ENCODE peak calls at places on chromosomes 5 and 9, in five cellular contexts. E, L, C, U and G are unnamed samples.

GRCh38 chr5:98464737-98465330 is 308.6 kb upstream of the RGMB start:
- DNase-seq in E (no peak), L (no peak), C (no peak), U (no peak), G (no peak)

GRCh38 chr9:89328064-89328463 is 9.8 kb downstream of the SECISBP2 start:
- DNase-seq in E (no peak), L (no peak), C (no peak), U (no peak), G (no peak)

GRCh38 chr9:121598167-121599000 is 53.0 kb upstream of the DAB2IP start:
- DNase-seq in E (no peak), L (no peak), C (peak; percentile 86), U (peak; percentile 97), G (no peak)

GRCh38 chr5:33321026-33321425 is 119.7 kb upstream of the TARS1 start:
- DNase-seq in E (no peak), L (no peak), C (peak; percentile 45), U (no peak), G (no peak)

GRCh38 chr9:106953166-106953565 is 90.2 kb downstream of the ZNF462 start:
- DNase-seq in E (no peak), L (no peak), C (peak; percentile 69), U (no peak), G (no peak)

GRCh38 chr5:143268388-143268787 is 135.1 kb downstream of the NR3C1 start:
- DNase-seq in E (no peak), L (no peak), C (no peak), U (no peak), G (no peak)

GRCh38 chr9:94907246-94907936 is 180.9 kb downstream of the AOPEP start:
- DNase-seq in E (no peak), L (no peak), C (no peak), U (no peak), G (no peak)

GRCh38 chr5:117299940-117300339 is 725.3 kb upstream of the SEMA6A start:
- DNase-seq in E (no peak), L (no peak), C (no peak), U (no peak), G (no peak)

GRCh38 chr5:132853323-132853722 is 12.9 kb downstream of the GDF9 start:
- DNase-seq in E (no peak), L (no peak), C (no peak), U (no peak), G (no peak)

GRCh38 chr9:113591899-113592625 is 128.5 kb downstream of the RGS3 start:
- DNase-seq in E (no peak), L (no peak), C (no peak), U (no peak), G (no peak)

GRCh38 chr5:55481293-55481900 is 53.4 kb downstream of the PLPP1 start:
- DNase-seq in E (no peak), L (no peak), C (no peak), U (no peak), G (no peak)

GRCh38 chr5:95870105-95870672 is 47.7 kb upstream of the GLRX start:
- DNase-seq in E (peak; percentile 40), L (no peak), C (no peak), U (no peak), G (peak; percentile 58)

GRCh38 chr5:98639258-98639657 is 134.2 kb upstream of the RGMB start:
- DNase-seq in E (no peak), L (no peak), C (no peak), U (peak; percentile 62), G (no peak)

GRCh38 chr5:94893404-94894145 is 275.1 kb downstream of the SLF1 start:
- DNase-seq in E (no peak), L (no peak), C (no peak), U (no peak), G (no peak)

GRCh38 chr5:149150457-149150856 is 9.2 kb downstream of the ABLIM3 start:
- DNase-seq in E (no peak), L (no peak), C (no peak), U (no peak), G (no peak)
- H3K4me1 ChIP-seq in E (no peaks in the 10 kb centered on the region), L (peaks cover 27% of the 10 kb centered on the region), C (no peaks in the 10 kb centered on the region), U (no peaks in the 10 kb centered on the region), G (no peaks in the 10 kb centered on the region)

GRCh38 chr9:4143951-4144717 is 155.7 kb downstream of the GLIS3 start:
- DNase-seq in E (no peak), L (no peak), C (no peak), U (peak; percentile 48), G (no peak)

GRCh38 chr9:4138781-4139180 is 161.1 kb downstream of the GLIS3 start:
- DNase-seq in E (no peak), L (no peak), C (no peak), U (no peak), G (no peak)

GRCh38 chr9:4138180-4138579 is 161.7 kb downstream of the GLIS3 start:
- DNase-seq in E (no peak), L (no peak), C (no peak), U (no peak), G (no peak)

GRCh38 chr9:4139201-4139600 is 160.7 kb downstream of the GLIS3 start:
- DNase-seq in E (no peak), L (no peak), C (no peak), U (no peak), G (no peak)

DNA sequence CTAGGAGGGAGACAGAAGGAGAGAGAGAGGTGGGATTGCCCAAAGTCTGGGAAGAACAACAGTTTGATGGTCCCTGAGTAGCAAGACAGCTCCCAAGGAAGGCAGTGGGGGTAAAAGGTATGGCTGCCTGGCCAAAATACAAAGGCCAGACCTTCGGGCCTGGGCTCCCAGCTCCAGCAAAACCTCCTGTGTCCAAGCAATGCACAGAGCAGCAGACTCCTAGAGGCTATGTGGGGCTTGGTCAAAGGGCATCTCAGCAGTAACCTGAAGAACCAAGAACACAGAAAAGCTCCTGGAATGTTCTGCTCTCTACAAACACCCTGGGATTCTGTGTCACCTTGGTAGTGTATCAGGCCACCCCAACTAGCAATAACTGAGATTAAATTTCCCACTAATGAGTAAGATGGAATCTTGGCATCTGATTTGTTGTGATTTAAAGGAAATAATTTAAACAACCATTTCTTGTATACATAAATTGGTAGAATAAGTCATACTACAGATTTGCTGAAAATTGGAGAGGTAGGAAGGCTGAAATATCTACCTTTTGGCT is 158.6 kb downstream of the GLIS3 start:
- DNase-seq in E (no peak), L (no peak), C (no peak), U (no peak), G (no peak)
- H3K4me1 ChIP-seq in E (no peaks in the 10 kb centered on the region), L (peaks cover 9% of the 10 kb centered on the region), C (peaks cover 9% of the 10 kb centered on the region), U (peaks cover 30% of the 10 kb centered on the region), G (no peaks in the 10 kb centered on the region)

GRCh38 chr5:179271821-179272325 is 73.4 kb downstream of the ADAMTS2 start:
- DNase-seq in E (no peak), L (no peak), C (no peak), U (peak; percentile 38), G (no peak)

GRCh38 chr5:179273074-179273435 is 72.2 kb downstream of the ADAMTS2 start:
- DNase-seq in E (no peak), L (no peak), C (no peak), U (no peak), G (no peak)

GRCh38 chr5:179273441-179274145 is 71.7 kb downstream of the ADAMTS2 start:
- DNase-seq in E (no peak), L (no peak), C (no peak), U (no peak), G (no peak)

GRCh38 chr5:179271301-179271650 is 74.0 kb downstream of the ADAMTS2 start:
- DNase-seq in E (no peak), L (no peak), C (no peak), U (peak; percentile 30), G (no peak)

DNA sequence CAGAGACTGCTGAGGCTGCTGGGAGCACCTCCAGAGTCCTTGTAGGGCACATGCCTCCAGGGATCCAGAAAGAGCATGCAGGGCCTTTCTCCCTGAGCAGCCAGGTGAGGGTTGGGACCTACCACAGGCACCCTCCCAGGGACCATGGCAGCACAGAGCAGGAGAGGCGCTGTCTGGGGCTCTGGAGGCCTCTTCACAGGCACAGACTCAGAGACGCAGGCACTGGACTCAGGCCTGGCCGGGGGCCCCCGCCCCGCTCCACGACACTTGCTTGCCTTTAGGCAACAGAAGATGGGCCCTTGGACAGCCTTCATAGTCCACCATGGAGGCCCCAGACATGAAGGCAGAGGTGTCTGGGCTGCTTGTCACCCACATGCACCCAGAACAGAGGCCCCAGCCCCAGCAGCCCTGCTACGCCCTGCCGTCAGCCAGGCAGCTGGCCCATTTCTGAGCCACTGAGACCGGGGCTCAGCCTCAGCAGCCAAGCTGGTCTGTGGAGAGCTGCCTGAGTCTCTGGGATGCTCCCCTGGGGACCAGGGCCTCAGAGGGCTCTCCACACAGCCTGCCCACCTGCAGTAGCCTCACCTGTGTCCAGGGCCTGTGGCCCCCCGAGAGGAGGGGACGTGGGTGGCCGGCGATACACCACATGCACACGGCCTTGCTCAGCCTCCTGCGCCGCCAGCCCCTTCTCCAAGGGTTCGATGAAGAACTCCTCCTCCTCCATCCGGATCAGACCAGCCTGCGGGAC is 72.8 kb downstream of the ADAMTS2 start:
- DNase-seq in E (no peak), L (peak; percentile 4), C (no peak), U (peak; percentile 30), G (no peak)
- H3K4me1 ChIP-seq in E (no peaks in the 10 kb centered on the region), L (peaks cover 27% of the 10 kb centered on the region), C (peaks cover 71% of the 10 kb centered on the region), U (no peaks in the 10 kb centered on the region), G (no peaks in the 10 kb centered on the region)

GRCh38 chr5:163434410-163434866 is 3.0 kb upstream of the CCNG1 start:
- DNase-seq in E (no peak), L (no peak), C (no peak), U (no peak), G (no peak)
- H3K4me1 ChIP-seq in E (peaks cover 19% of the 10 kb centered on the region), L (peaks cover 9% of the 10 kb centered on the region), C (peaks cover 4% of the 10 kb centered on the region), U (peaks cover 19% of the 10 kb centered on the region), G (peaks cover 11% of the 10 kb centered on the region)